ENCODE peak calls at places on chromosomes 16 and 17, in seven cellular contexts. M is trophoblast cell, C is H9, U is neuronal stem cell, D is H1, Y is mesendoderm, G is mesenchymal stem cell. O is an unnamed sample.

GRCh38 chr16:15523092-15523541 is 88.7 kb downstream of the BMERB1 start:
- DNase-seq in M (peak), C (no peak), U (no peak), D (no peak), Y (peak), G (no peak), O (no peak)

GRCh38 chr16:89320717-89321501 is 103.4 kb downstream of the ZNF778 start:
- DNase-seq in M (peak), C (peak), U (no peak), D (no peak), Y (peak), G (peak), O (peak)

GRCh38 chr17:39628655-39629493 is 2.1 kb downstream of the PPP1R1B start:
- DNase-seq in M (no peak), C (no peak), U (no peak), D (no peak), Y (no peak), G (no peak), O (no peak)

GRCh38 chr17:79850571-79851460 is 11.6 kb upstream of the CBX4 start:
- DNase-seq in M (no peak), C (no peak), U (no peak), D (no peak), Y (peak), G (peak), O (peak)

GRCh38 chr16:51465026-51465425 is 314.0 kb upstream of the SALL1 start:
- DNase-seq in M (no peak), C (no peak), U (no peak), D (no peak), Y (no peak), G (peak), O (peak)

GRCh38 chr16:47058295-47059086 is 85.0 kb upstream of the DNAJA2 start:
- DNase-seq in M (no peak), C (no peak), U (no peak), D (no peak), Y (no peak), G (no peak), O (no peak)

GRCh38 chr17:81277421-81277820 is 17.7 kb downstream of the SLC38A10 start:
- DNase-seq in M (no peak), C (no peak), U (no peak), D (no peak), Y (no peak), G (no peak), O (peak)

GRCh38 chr16:85395207-85395912 is 217.8 kb upstream of the GSE1 start:
- DNase-seq in M (peak), C (no peak), U (no peak), D (peak), Y (no peak), G (peak), O (peak)

GRCh38 chr17:17503566-17504130 is 7.5 kb upstream of the RASD1 start:
- DNase-seq in M (no peak), C (no peak), U (no peak), D (no peak), Y (no peak), G (no peak), O (no peak)

GRCh38 chr16:68681038-68681437 is 35.9 kb downstream of the CDH3 start:
- DNase-seq in M (no peak), C (no peak), U (no peak), D (no peak), Y (no peak), G (no peak), O (no peak)

GRCh38 chr17:27989046-27989445 is 53.4 kb upstream of the NLK start:
- DNase-seq in M (no peak), C (no peak), U (no peak), D (no peak), Y (no peak), G (no peak), O (no peak)

GRCh38 chr16:54843424-54843750 is 87.3 kb upstream of the IRX5 start:
- DNase-seq in M (peak), C (no peak), U (no peak), D (no peak), Y (no peak), G (no peak), O (no peak)

GRCh38 chr16:10611825-10612342 is 31.5 kb upstream of the EMP2 start:
- DNase-seq in M (no peak), C (no peak), U (no peak), D (no peak), Y (no peak), G (no peak), O (no peak)

GRCh38 chr16:30777591-30778297 is 9.3 kb downstream of the ZNF629 start:
- DNase-seq in M (no peak), C (no peak), U (no peak), D (no peak), Y (no peak), G (no peak), O (no peak)

GRCh38 chr17:8518346-8518745 is 82.7 kb downstream of the NDEL1 start:
- DNase-seq in M (no peak), C (no peak), U (no peak), D (no peak), Y (no peak), G (no peak), O (no peak)

GRCh38 chr16:51359141-51359960 is 208.3 kb upstream of the SALL1 start:
- DNase-seq in M (no peak), C (peak), U (peak), D (peak), Y (peak), G (peak), O (peak)

GRCh38 chr17:82332669-82333278 is 792 bp downstream of the SECTM1 start:
- DNase-seq in M (peak), C (peak), U (no peak), D (no peak), Y (no peak), G (peak), O (peak)

GRCh38 chr17:36703860-36704266 is 102.5 kb downstream of the MRM1 start:
- DNase-seq in M (peak), C (peak), U (peak), D (peak), Y (peak), G (peak), O (peak)

GRCh38 chr16:1696863-1697262 is 9.1 kb upstream of the MAPK8IP3 start:
- DNase-seq in M (peak), C (no peak), U (no peak), D (no peak), Y (no peak), G (peak), O (no peak)

GRCh38 chr16:55021595-55022475 is 91.2 kb downstream of the IRX5 start:
- DNase-seq in M (peak), C (peak), U (no peak), D (peak), Y (peak), G (no peak), O (no peak)

GRCh38 chr16:54718376-54718775 is 212.3 kb upstream of the IRX5 start:
- DNase-seq in M (no peak), C (no peak), U (no peak), D (no peak), Y (no peak), G (no peak), O (no peak)

GRCh38 chr16:20868890-20869289 is 31.3 kb downstream of the DCUN1D3 start:
- DNase-seq in M (no peak), C (no peak), U (no peak), D (no peak), Y (no peak), G (peak), O (peak)

GRCh38 chr17:35238817-35239216 is 4.1 kb upstream of the SLFN5 start:
- DNase-seq in M (peak), C (no peak), U (no peak), D (no peak), Y (no peak), G (peak), O (peak)

GRCh38 chr17:73404246-73404645 is 92.4 kb upstream of the CDC42EP4 start:
- DNase-seq in M (no peak), C (no peak), U (no peak), D (no peak), Y (no peak), G (no peak), O (no peak)

GRCh38 chr17:75077490-75078096 is 10.2 kb upstream of the SLC16A5 start:
- DNase-seq in M (peak), C (peak), U (no peak), D (no peak), Y (no peak), G (no peak), O (no peak)

GRCh38 chr17:17884281-17885028 is 47.7 kb upstream of the SREBF1 start:
- DNase-seq in M (no peak), C (no peak), U (no peak), D (no peak), Y (no peak), G (no peak), O (no peak)

GRCh38 chr16:30005341-30006094 is 5.3 kb downstream of the DOC2A start:
- DNase-seq in M (peak), C (no peak), U (no peak), D (no peak), Y (peak), G (peak), O (peak)

GRCh38 chr16:58366247-58367031 is 25.8 kb upstream of the GINS3 start:
- DNase-seq in M (peak), C (no peak), U (no peak), D (no peak), Y (no peak), G (peak), O (peak)

GRCh38 chr17:54901230-54901847 is 687 bp downstream of the TOM1L1 start:
- DNase-seq in M (no peak), C (peak), U (no peak), D (no peak), Y (peak), G (peak), O (peak)

GRCh38 chr16:19881028-19881427 is 3.6 kb downstream of the GPRC5B start:
- DNase-seq in M (no peak), C (no peak), U (no peak), D (no peak), Y (no peak), G (no peak), O (no peak)

GRCh38 chr16:27434141-27435051 is 32.4 kb downstream of the IL21R start:
- DNase-seq in M (no peak), C (peak), U (no peak), D (peak), Y (no peak), G (no peak), O (no peak)

GRCh38 chr17:75783069-75783783 is 1.4 kb upstream of the UNK start:
- DNase-seq in M (peak), C (no peak), U (no peak), D (no peak), Y (peak), G (peak), O (peak)

GRCh38 chr16:73037845-73038570 is 9.9 kb downstream of the ZFHX3 start:
- DNase-seq in M (peak), C (no peak), U (no peak), D (no peak), Y (no peak), G (no peak), O (no peak)

GRCh38 chr16:743794-744500 is 3.1 kb upstream of the CIAO3 start:
- DNase-seq in M (no peak), C (no peak), U (no peak), D (no peak), Y (peak), G (no peak), O (no peak)

GRCh38 chr17:43418441-43419374 is 19.9 kb downstream of the ARL4D start:
- DNase-seq in M (peak), C (peak), U (no peak), D (no peak), Y (peak), G (peak), O (peak)

DNA sequence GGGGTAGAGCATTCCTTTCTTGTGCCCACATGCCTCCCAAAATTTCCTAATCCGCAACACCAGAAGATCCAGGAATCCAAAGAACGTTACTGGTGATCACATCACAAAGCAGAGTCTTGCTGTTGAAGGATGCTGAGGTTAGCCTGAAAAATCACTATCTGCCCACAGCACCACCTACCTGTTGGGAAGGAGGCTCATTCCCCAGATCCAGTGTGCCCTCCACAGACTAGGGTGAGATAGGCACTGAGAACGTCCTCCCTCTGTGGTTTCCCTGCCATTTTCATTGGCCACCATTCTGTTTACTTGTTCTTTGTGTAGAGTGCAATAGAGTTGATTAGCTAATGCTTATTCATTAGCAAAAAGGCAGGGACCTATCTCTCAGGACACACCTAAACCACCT is 30.3 kb downstream of the RCVRN start:
- DNase-seq in M (no peak), C (peak), U (no peak), D (no peak), Y (peak), G (no peak), O (no peak)
- H2BK5ac ChIP-seq in M (no peak), C (no peak), U (no peak), D (no peak), Y (no peak), G (peak), O (no peak)

DNA sequence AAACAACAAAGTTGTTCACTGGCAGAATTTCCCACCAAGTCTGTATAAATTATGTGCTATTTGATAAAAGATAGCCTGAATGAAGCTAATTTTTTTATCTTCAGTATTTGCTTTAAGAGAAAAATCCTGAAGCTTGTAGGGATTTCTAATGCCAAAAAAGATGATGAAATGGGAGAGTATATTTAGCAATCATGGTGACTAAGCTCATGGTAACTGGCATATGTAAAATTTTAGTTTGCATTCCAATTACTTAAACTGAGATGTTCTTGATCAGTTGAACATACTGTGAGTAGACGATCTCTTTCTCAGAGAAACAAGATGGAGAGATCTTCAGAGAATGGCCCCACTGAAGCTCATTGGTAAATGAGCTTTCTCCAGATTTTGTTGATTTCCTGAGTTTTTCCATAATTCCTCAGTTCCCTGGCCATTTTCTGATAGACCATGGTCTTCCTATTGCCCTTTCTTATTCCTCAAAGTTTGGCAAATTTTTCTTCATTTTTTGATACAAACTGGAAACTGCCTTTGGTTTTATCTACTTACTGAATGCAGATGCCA is 68.5 kb upstream of the ALOX12 start:
- DNase-seq in M (peak), C (no peak), U (no peak), D (no peak), Y (no peak), G (peak), O (peak)
- H2BK5ac ChIP-seq in M (no peak), C (no peak), U (no peak), D (no peak), Y (no peak), G (no peak), O (no peak)

GRCh38 chr17:38559880-38560230 is 45.9 kb downstream of the SRCIN1 start:
- DNase-seq in M (no peak), C (no peak), U (no peak), D (no peak), Y (no peak), G (no peak), O (no peak)

GRCh38 chr17:38562215-38562569 is 43.6 kb downstream of the SRCIN1 start:
- DNase-seq in M (no peak), C (no peak), U (no peak), D (no peak), Y (no peak), G (no peak), O (no peak)

GRCh38 chr17:38560503-38561318 is 45.0 kb downstream of the SRCIN1 start:
- DNase-seq in M (peak), C (peak), U (no peak), D (no peak), Y (peak), G (peak), O (peak)

GRCh38 chr17:38562903-38563302 is 42.8 kb downstream of the SRCIN1 start:
- DNase-seq in M (no peak), C (peak), U (no peak), D (peak), Y (peak), G (no peak), O (no peak)

DNA sequence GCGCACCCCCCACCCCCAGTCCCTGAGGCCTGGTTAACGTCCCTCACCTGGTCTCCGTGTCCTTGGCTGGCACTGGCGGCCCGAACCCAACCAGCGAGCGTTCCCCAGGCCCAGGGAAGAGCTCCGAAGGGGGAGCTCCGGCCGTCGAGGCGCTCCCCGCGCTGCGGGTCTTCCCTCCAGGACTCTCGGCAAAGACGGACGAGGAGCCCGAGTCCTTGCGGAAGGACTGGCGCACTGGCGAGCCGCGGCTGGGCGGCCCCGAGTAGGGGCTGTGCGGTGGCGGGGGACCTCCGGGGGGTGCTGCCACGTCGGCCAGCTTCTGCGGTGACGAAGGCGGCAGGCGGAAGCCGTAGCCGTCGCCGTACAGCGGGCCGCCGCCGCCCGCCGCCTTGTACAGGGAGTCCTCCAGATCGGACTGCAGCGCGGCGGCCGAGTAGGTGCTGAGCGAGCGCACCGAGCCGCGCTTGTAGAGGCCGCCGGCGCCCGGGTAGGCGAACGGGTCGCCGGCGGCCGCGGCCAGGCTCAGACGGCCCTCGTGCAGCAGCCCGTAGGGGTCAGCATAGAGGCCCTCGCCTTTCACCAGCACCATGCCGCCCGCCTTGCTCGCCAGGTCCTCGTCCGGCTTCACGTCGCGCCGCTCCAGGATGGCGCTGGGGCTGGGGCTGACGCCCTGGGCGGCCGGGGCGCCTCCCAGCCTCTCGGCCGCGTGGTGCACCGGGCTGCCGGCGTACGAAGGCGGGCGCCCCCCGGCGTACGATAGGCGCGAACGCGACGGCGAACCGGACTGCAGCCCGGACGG is 44.1 kb downstream of the SRCIN1 start:
- DNase-seq in M (no peak), C (peak), U (no peak), D (no peak), Y (peak), G (no peak), O (no peak)
- H2BK5ac ChIP-seq in M (no peak), C (no peak), U (no peak), D (no peak), Y (no peak), G (no peak), O (no peak)

GRCh38 chr17:77414811-77415400 is 274.1 kb downstream of the SEC14L1 start:
- DNase-seq in M (no peak), C (no peak), U (no peak), D (no peak), Y (no peak), G (no peak), O (no peak)
- H2BK5ac ChIP-seq in M (no peak), C (no peak), U (no peak), D (no peak), Y (no peak), G (no peak), O (no peak)

DNA sequence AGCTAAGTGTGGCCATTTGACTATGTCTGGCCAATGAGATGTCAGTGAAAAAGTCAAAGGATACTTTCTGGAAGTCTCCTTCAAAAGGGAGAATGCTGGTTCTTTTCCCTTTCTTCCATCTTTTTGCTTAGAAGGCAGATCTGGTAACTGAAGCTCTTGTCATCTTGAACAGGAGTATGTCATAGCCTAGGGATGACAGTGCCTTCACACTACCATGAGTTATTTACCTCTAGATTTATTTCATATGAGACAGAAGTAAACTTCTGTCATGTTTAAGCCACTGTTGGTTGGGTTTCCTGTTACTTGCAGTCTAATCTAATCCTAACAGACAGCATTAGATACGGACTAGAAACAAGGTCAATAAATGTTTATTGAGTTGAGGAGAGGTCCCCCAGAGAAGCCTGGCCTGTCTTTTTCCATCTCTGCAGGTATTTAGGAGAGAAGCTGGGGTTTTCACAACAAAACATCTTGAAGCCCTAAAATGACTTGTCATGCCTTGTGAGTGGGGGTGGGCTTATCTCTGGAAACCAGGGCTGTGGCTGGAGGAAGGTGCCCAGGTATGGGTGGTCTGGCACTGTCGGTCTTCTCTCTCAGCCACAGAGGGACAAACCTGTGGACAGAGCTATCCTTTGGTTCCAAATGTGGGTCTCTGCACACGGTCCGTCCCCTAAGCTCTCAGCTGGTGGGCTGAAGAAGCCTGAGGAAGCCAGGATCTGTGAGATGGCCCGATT is 28.5 kb downstream of the TMEM98 start:
- DNase-seq in M (no peak), C (no peak), U (no peak), D (no peak), Y (no peak), G (no peak), O (no peak)
- H2BK5ac ChIP-seq in M (no peak), C (no peak), U (no peak), D (no peak), Y (no peak), G (no peak), O (no peak)

DNA sequence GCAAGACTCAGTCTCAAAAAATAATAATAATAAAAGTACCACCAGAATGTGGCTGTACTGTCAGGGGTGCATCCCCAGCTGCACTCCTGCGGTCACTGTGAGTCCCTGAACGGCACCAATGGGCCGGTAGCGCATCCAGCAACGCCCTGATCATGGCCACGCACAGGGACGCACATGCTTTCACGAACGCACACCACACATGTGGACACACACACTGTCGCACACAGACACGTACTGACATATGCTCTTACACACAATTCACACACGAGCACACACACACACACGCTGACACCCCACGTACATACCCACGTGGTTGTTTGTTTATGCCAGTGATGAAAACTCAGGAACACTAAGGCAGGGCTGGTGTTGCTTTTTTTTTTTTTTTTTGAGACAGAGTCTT is 21.8 kb downstream of the DOC2B start:
- DNase-seq in M (no peak), C (no peak), U (no peak), D (no peak), Y (no peak), G (no peak), O (no peak)
- H2BK5ac ChIP-seq in M (no peak), C (no peak), U (no peak), D (no peak), Y (no peak), G (no peak), O (no peak)